ENCODE peak calls at places on chromosomes 2 and 18, in six cellular contexts. O is fibroblast of mammary gland, L is Panc1, X is mucosa of descending colon, F is uterus, M is thyroid gland. D is an unnamed sample.

GRCh38 chr2:96161785-96162367 is 16.6 kb upstream of the DUSP2 start:
- DNase-seq in O (no peak), L (no peak), X (no peak), F (no peak), M (no peak), D (no peak)

GRCh38 chr2:20176760-20177159 is 48.2 kb downstream of the SDC1 start:
- DNase-seq in O (no peak), L (no peak), X (no peak), F (no peak), M (no peak), D (no peak)

GRCh38 chr2:12959935-12960334 is 243.2 kb downstream of the TRIB2 start:
- DNase-seq in O (no peak), L (no peak), X (no peak), F (no peak), M (no peak), D (no peak)

GRCh38 chr2:30048636-30049175 is 98.1 kb upstream of the YPEL5 start:
- DNase-seq in O (no peak), L (no peak), X (no peak), F (no peak), M (no peak), D (peak)

GRCh38 chr18:7723558-7723957 is 156.4 kb downstream of the PTPRM start:
- DNase-seq in O (no peak), L (no peak), X (no peak), F (no peak), M (no peak), D (no peak)

GRCh38 chr2:121309801-121310200 is 24.8 kb upstream of the TFCP2L1 start:
- DNase-seq in O (peak), L (no peak), X (no peak), F (no peak), M (no peak), D (peak)

GRCh38 chr2:30265441-30266015 is 34.2 kb downstream of the LBH start:
- DNase-seq in O (peak), L (no peak), X (no peak), F (no peak), M (no peak), D (no peak)

GRCh38 chr2:15170068-15170775 is 390.9 kb downstream of the NBAS start:
- DNase-seq in O (no peak), L (no peak), X (no peak), F (no peak), M (no peak), D (no peak)

GRCh38 chr2:207239754-207240494 is 74.2 kb upstream of the KLF7 start:
- DNase-seq in O (peak), L (no peak), X (no peak), F (no peak), M (no peak), D (no peak)

GRCh38 chr2:26526589-26526988 is 48.7 kb upstream of the OTOF start:
- DNase-seq in O (no peak), L (no peak), X (no peak), F (no peak), M (no peak), D (no peak)

GRCh38 chr2:85911836-85912692 is 23.3 kb upstream of the ST3GAL5 start:
- DNase-seq in O (peak), L (no peak), X (no peak), F (no peak), M (peak), D (no peak)

GRCh38 chr2:67514515-67514914 is 117.4 kb downstream of the ETAA1 start:
- DNase-seq in O (peak), L (no peak), X (no peak), F (no peak), M (no peak), D (no peak)
- TF ChIP-seq CTCF in O (no peak), L (no peak), X (no peak), F (no peak), M (no peak), D (no peak)

GRCh38 chr18:55779461-55779710 is 191.4 kb upstream of the TCF4 start:
- DNase-seq in O (no peak), L (no peak), X (no peak), F (no peak), M (no peak), D (no peak)

GRCh38 chr18:55781481-55781957 is 193.5 kb upstream of the TCF4 start:
- DNase-seq in O (peak), L (peak), X (no peak), F (peak), M (peak), D (no peak)

GRCh38 chr18:55778731-55779460 is 190.9 kb upstream of the TCF4 start:
- DNase-seq in O (no peak), L (no peak), X (no peak), F (no peak), M (no peak), D (no peak)

GRCh38 chr18:55779711-55780590 is 192.0 kb upstream of the TCF4 start:
- DNase-seq in O (peak), L (no peak), X (peak), F (peak), M (peak), D (no peak)

GRCh38 chr18:55780591-55781071 is 192.6 kb upstream of the TCF4 start:
- DNase-seq in O (peak), L (no peak), X (no peak), F (no peak), M (no peak), D (no peak)
- TF ChIP-seq CTCF in O (no peak), L (no peak), X (no peak), F (no peak), M (no peak), D (no peak)

DNA sequence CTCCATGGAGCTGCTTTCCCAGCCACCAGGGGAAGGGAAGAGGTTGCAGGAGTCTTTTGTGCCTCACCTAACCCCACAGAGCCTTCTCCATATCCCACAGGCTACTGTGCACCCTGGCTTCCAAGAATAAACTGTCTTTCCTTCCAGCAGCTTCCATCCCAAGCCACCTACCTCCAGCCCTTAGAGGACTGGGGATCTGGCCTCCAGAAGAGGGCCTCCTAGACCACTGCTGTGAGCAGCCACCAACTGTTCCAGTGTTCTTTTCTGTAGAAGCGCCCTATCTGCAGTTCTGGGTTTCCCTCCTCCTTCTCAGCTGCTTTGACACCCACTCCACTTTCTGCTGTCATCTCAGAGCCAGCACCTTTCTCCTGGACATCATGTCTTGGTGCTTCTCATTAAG is 30.7 kb upstream of the REG3G start:
- DNase-seq in O (no peak), L (no peak), X (no peak), F (no peak), M (no peak), D (no peak)
- TF ChIP-seq CTCF in O (no peak), L (peak), X (no peak), F (no peak), M (no peak), D (no peak)

DNA sequence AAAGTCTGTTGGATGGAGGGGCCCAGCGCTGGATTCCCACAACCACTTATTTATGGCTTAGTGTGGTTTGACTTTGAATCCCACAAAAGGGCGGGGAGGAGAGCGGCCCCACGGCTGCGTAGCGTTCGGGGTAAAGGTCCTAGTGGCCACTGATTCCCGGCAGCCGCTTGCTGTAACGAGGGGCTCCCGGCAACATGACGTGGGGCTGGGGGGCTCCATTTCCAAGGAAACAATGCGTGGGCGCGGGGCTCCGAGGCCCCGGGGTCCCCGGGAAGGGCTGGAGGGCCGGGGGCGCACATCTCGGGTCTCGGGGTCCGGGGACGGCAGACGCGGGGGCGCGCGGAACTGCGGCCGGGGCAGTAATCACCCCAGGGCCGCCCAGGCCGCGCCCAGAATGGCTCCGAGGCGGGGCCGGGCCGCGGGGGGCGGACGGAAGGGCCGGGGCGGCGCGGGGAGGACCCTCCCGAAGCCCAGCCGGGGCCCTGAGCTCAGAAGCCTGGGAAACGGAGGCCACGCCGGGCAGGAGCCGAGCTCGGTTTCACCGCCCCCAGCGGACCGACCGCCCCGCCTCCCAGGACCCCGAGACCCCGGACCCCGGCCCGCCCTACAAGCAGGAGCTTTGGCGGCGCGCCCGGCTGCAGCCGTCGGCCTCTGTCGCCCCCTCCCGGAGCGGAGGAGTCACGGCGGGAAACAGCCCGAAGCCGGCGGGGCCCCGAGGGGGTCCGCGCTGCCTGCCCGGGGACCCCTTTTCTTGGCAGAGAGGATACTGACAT is 11.9 kb upstream of the MLPH start:
- DNase-seq in O (peak), L (no peak), X (peak), F (peak), M (peak), D (peak)
- TF ChIP-seq CTCF in O (peak), L (peak), X (peak), F (peak), M (peak), D (peak)

GRCh38 chr2:162123806-162124758 is 28.0 kb downstream of the GCG start:
- DNase-seq in O (peak), L (peak), X (no peak), F (no peak), M (no peak), D (no peak)
- TF ChIP-seq CTCF in O (peak), L (peak), X (peak), F (peak), M (peak), D (peak)

GRCh38 chr2:101188683-101189405 is 37.7 kb upstream of the TBC1D8 start:
- DNase-seq in O (peak), L (no peak), X (no peak), F (no peak), M (peak), D (no peak)
- TF ChIP-seq CTCF in O (peak), L (peak), X (peak), F (no peak), M (no peak), D (peak)